ENCODE peak calls at places on chromosomes 2 and 18, in seven cellular contexts. O is foreskin fibroblast; T is stimulated activated CD8-positive, alpha-beta memory T cell treated with anti-CD3 and anti-CD28 coated beads, Interleukin-4, amount 100 ng/mL, for 4 hours; Z is stimulated activated naive CD4-positive, alpha-beta T cell; S is NK-92 treated with Interleukin-12 subunit alpha and Interleukin-12 subunit beta, amount 100 ng/mL, for 24 hours; Y is breast epithelium; J is Peyer's patch. V is an unnamed sample.

GRCh38 chr18:80109676-80110078 is 615 bp downstream of the ADNP2 start:
- DNase-seq in O (peak), T (no peak), Z (peak), S (peak), Y (no peak), J (peak), V (peak)

GRCh38 chr2:219684721-219685689 is 57.6 kb downstream of the SLC4A3 start:
- DNase-seq in O (peak), T (peak), Z (peak), S (no peak), Y (peak), J (peak), V (no peak)

GRCh38 chr2:235107640-235107951 is 155.8 kb downstream of the SH3BP4 start:
- DNase-seq in O (no peak), T (no peak), Z (no peak), S (no peak), Y (no peak), J (no peak), V (no peak)

GRCh38 chr2:127201452-127201851 is 18.6 kb downstream of the CYP27C1 start:
- DNase-seq in O (no peak), T (no peak), Z (no peak), S (no peak), Y (no peak), J (no peak), V (no peak)

GRCh38 chr2:104332733-104333132 is 521.2 kb upstream of the POU3F3 start:
- DNase-seq in O (no peak), T (no peak), Z (no peak), S (no peak), Y (no peak), J (no peak), V (no peak)

GRCh38 chr18:38563396-38563980 is 997.9 kb upstream of the CELF4 start:
- DNase-seq in O (peak), T (no peak), Z (no peak), S (no peak), Y (no peak), J (no peak), V (no peak)

GRCh38 chr2:53033416-53033815 is 734.2 kb upstream of the CHAC2 start:
- DNase-seq in O (peak), T (no peak), Z (no peak), S (no peak), Y (no peak), J (no peak), V (no peak)

GRCh38 chr2:10493636-10494281 is 45.6 kb upstream of the ODC1 start:
- DNase-seq in O (no peak), T (peak), Z (peak), S (peak), Y (peak), J (peak), V (no peak)

GRCh38 chr2:219417374-219417773 is 803 bp upstream of the DES start:
- DNase-seq in O (no peak), T (peak), Z (no peak), S (no peak), Y (no peak), J (no peak), V (no peak)

GRCh38 chr2:45261746-45262145 is 252.5 kb upstream of the SIX2 start:
- DNase-seq in O (no peak), T (no peak), Z (no peak), S (no peak), Y (no peak), J (no peak), V (no peak)

GRCh38 chr2:81077396-81077795 is 772.8 kb upstream of the LRRTM1 start:
- DNase-seq in O (no peak), T (no peak), Z (no peak), S (no peak), Y (no peak), J (no peak), V (no peak)

V was measured in suprapubic skin.